ENCODE peak calls at places on chromosome 1, in nine cellular contexts. C, E, S, T, G, Y, P, I and U are unnamed samples.
A peak's percentile ranks its signal among the peaks of the same experiment; 100 is the strongest.

GRCh38 chr1:234750922-234751595 is 141.1 kb upstream of the IRF2BP2 start:
- DNase-seq in C (no peak), E (no peak), S (no peak), T (no peak), G (no peak), Y (no peak), P (no peak), I (no peak), U (no peak)

GRCh38 chr1:173476664-173477285 is 360 bp upstream of the PRDX6 start:
- DNase-seq in C (peak; percentile 97), E (peak; percentile 77), S (peak; percentile 94), T (peak; percentile 91), G (peak; percentile 90), Y (peak; percentile 51), P (peak; percentile 95), I (peak; percentile 95), U (peak; percentile 91)

GRCh38 chr1:226149806-226150205 is 36.7 kb downstream of the ACBD3 start:
- DNase-seq in C (no peak), E (no peak), S (no peak), T (no peak), G (no peak), Y (no peak), P (peak; percentile 44), I (peak; percentile 50), U (no peak)

GRCh38 chr1:223230161-223230881 is 87.3 kb upstream of the TLR5 start:
- DNase-seq in C (no peak), E (no peak), S (no peak), T (no peak), G (no peak), Y (no peak), P (peak; percentile 91), I (no peak), U (no peak)

GRCh38 chr1:19083081-19083480 is 126.6 kb upstream of the IFFO2 start:
- DNase-seq in C (no peak), E (no peak), S (no peak), T (no peak), G (no peak), Y (no peak), P (no peak), I (no peak), U (no peak)

GRCh38 chr1:109815809-109816791 is 52.4 kb upstream of the EPS8L3 start:
- DNase-seq in C (peak; percentile 28), E (no peak), S (no peak), T (no peak), G (no peak), Y (no peak), P (peak; percentile 43), I (peak; percentile 83), U (no peak)

GRCh38 chr1:30759718-30760281 is 2.2 kb upstream of the LAPTM5 start:
- DNase-seq in C (no peak), E (no peak), S (no peak), T (no peak), G (no peak), Y (peak; percentile 51), P (no peak), I (no peak), U (peak; percentile 68)

GRCh38 chr1:28160677-28161328 is 15.7 kb downstream of the PTAFR start:
- DNase-seq in C (peak; percentile 42), E (no peak), S (no peak), T (no peak), G (no peak), Y (no peak), P (peak; percentile 90), I (no peak), U (no peak)

GRCh38 chr1:154931940-154932487 is 4.5 kb downstream of the PMVK start:
- DNase-seq in C (no peak), E (no peak), S (peak; percentile 95), T (peak; percentile 55), G (no peak), Y (no peak), P (peak; percentile 32), I (no peak), U (no peak)
- H3K27ac ChIP-seq in C (no peak overlapping the region), E (peak overlapping the region; percentile 79), S (peak overlapping the region; percentile 84), T (peak overlapping the region; percentile 74), G (no peak overlapping the region), Y (no peak overlapping the region), P (no peak overlapping the region), I (no peak overlapping the region), U (no peak overlapping the region)

GRCh38 chr1:46619656-46620055 is 3.0 kb upstream of the MOB3C start:
- DNase-seq in C (no peak), E (no peak), S (no peak), T (no peak), G (no peak), Y (no peak), P (no peak), I (no peak), U (no peak)
- H3K4me3 ChIP-seq in C (no peak overlapping the region), E (no peak overlapping the region), S (no peak overlapping the region), T (no peak overlapping the region), G (no peak overlapping the region), Y (no peak overlapping the region), P (no peak overlapping the region), I (no peak overlapping the region), U (no peak overlapping the region)

GRCh38 chr1:62040450-62040849 is 154.2 kb upstream of the L1TD1 start:
- DNase-seq in C (no peak), E (no peak), S (no peak), T (no peak), G (no peak), Y (no peak), P (no peak), I (no peak), U (no peak)

GRCh38 chr1:62038594-62039284 is 155.9 kb upstream of the L1TD1 start:
- DNase-seq in C (no peak), E (no peak), S (no peak), T (peak; percentile 4), G (no peak), Y (no peak), P (no peak), I (no peak), U (no peak)

GRCh38 chr1:62045579-62045978 is 149.1 kb upstream of the L1TD1 start:
- DNase-seq in C (no peak), E (no peak), S (no peak), T (no peak), G (no peak), Y (no peak), P (no peak), I (no peak), U (peak; percentile 95)

GRCh38 chr1:62037274-62037673 is 157.4 kb upstream of the L1TD1 start:
- DNase-seq in C (no peak), E (no peak), S (no peak), T (no peak), G (no peak), Y (no peak), P (no peak), I (no peak), U (no peak)

GRCh38 chr1:62040973-62041372 is 153.7 kb upstream of the L1TD1 start:
- DNase-seq in C (no peak), E (no peak), S (no peak), T (no peak), G (no peak), Y (no peak), P (no peak), I (no peak), U (no peak)
- H3K27ac ChIP-seq in C (no peak overlapping the region), E (no peak overlapping the region), S (no peak overlapping the region), T (no peak overlapping the region), G (no peak overlapping the region), Y (no peak overlapping the region), P (no peak overlapping the region), I (no peak overlapping the region), U (no peak overlapping the region)

GRCh38 chr1:6465461-6466005 is 440 bp downstream of the TNFRSF25 start:
- DNase-seq in C (no peak), E (no peak), S (no peak), T (no peak), G (no peak), Y (no peak), P (no peak), I (no peak), U (no peak)
- H3K4me3 ChIP-seq in C (no peak overlapping the region), E (peak overlapping the region; percentile 26), S (peak overlapping the region; percentile 33), T (no peak overlapping the region), G (no peak overlapping the region), Y (peak overlapping the region; percentile 95), P (no peak overlapping the region), I (no peak overlapping the region), U (no peak overlapping the region)